ENCODE peak calls at places on chromosomes 3 and 15, in seven cellular contexts. E is A549; M is endodermal cell; I is psoas muscle; N is CD8-positive, alpha-beta T cell; R is tibial nerve; X is hepatocyte. L is an unnamed sample.

GRCh38 chr15:23690450-23690852 is 3.3 kb upstream of the NDN start:
- DNase-seq in E (no peak), M (peak; percentile 68), I (peak; percentile 52), N (no peak), R (peak; percentile 43), X (peak; percentile 91), L (peak; percentile 74)

GRCh38 chr15:67091073-67091965 is 25.9 kb downstream of the SMAD3 start:
- DNase-seq in E (peak; percentile 85), M (no peak), I (peak; percentile 84), N (peak; percentile 55), R (no peak), X (peak; percentile 73), L (no peak)

GRCh38 chr3:64056616-64057165 is 33.4 kb upstream of the PSMD6 start:
- DNase-seq in E (no peak), M (no peak), I (no peak), N (no peak), R (no peak), X (no peak), L (no peak)

GRCh38 chr3:56689303-56689702 is 6.2 kb upstream of the TASOR start:
- DNase-seq in E (no peak), M (no peak), I (no peak), N (no peak), R (no peak), X (peak; percentile 33), L (no peak)

GRCh38 chr3:48344867-48345507 is 11.5 kb upstream of the SPINK8 start:
- DNase-seq in E (no peak), M (no peak), I (no peak), N (no peak), R (no peak), X (no peak), L (no peak)

GRCh38 chr15:95363636-95364035 is 966.9 kb upstream of the NR2F2 start:
- DNase-seq in E (no peak), M (no peak), I (no peak), N (no peak), R (no peak), X (no peak), L (no peak)

GRCh38 chr15:81373996-81374395 is at the start of gene TMC3:
- DNase-seq in E (no peak), M (no peak), I (no peak), N (no peak), R (no peak), X (no peak), L (no peak)

GRCh38 chr3:119497824-119498187 is 541 bp upstream of the TIMMDC1 start:
- DNase-seq in E (peak; percentile 22), M (peak; percentile 56), I (no peak), N (no peak), R (no peak), X (peak; percentile 50), L (no peak)

GRCh38 chr3:71578045-71578730 is 5.3 kb downstream of the FOXP1 start:
- DNase-seq in E (no peak), M (no peak), I (no peak), N (no peak), R (no peak), X (no peak), L (no peak)

GRCh38 chr3:196789773-196790419 is 50.2 kb downstream of the PAK2 start:
- DNase-seq in E (peak; percentile 20), M (no peak), I (no peak), N (no peak), R (no peak), X (no peak), L (no peak)

GRCh38 chr3:30578479-30578878 is 27.9 kb upstream of the TGFBR2 start:
- DNase-seq in E (no peak), M (no peak), I (peak; percentile 49), N (no peak), R (peak; percentile 51), X (peak; percentile 65), L (no peak)

GRCh38 chr15:39969871-39970270 is 36.0 kb downstream of the EIF2AK4 start:
- DNase-seq in E (no peak), M (no peak), I (peak; percentile 58), N (no peak), R (peak; percentile 57), X (no peak), L (peak; percentile 78)

GRCh38 chr3:3200632-3201212 is 21.2 kb upstream of the CRBN start:
- DNase-seq in E (peak; percentile 21), M (peak; percentile 80), I (no peak), N (no peak), R (peak; percentile 49), X (peak; percentile 87), L (no peak)

GRCh38 chr3:86147119-86147518 is 843.8 kb downstream of the VGLL3 start:
- DNase-seq in E (no peak), M (peak; percentile 50), I (no peak), N (no peak), R (no peak), X (peak; percentile 5), L (no peak)

GRCh38 chr3:161220850-161221753 is at the start of gene NMD3:
- DNase-seq in E (peak; percentile 88), M (peak; percentile 98), I (peak; percentile 94), N (peak; percentile 84), R (peak; percentile 94), X (peak; percentile 97), L (peak; percentile 96)

GRCh38 chr15:65953622-65954021 is 84.3 kb downstream of the RAB11A start:
- DNase-seq in E (no peak), M (no peak), I (no peak), N (no peak), R (no peak), X (no peak), L (no peak)

GRCh38 chr15:66039117-66039860 is 170.0 kb downstream of the RAB11A start:
- DNase-seq in E (no peak), M (peak; percentile 81), I (no peak), N (no peak), R (no peak), X (no peak), L (no peak)

GRCh38 chr15:59453474-59454215 is 15.7 kb downstream of the FAM81A start:
- DNase-seq in E (no peak), M (no peak), I (no peak), N (no peak), R (no peak), X (no peak), L (no peak)

GRCh38 chr15:38888701-38889154 is 324.1 kb upstream of the RASGRP1 start:
- DNase-seq in E (no peak), M (no peak), I (no peak), N (no peak), R (no peak), X (no peak), L (no peak)

GRCh38 chr15:62647195-62647865 is 395.2 kb upstream of the TPM1 start:
- DNase-seq in E (peak; percentile 93), M (no peak), I (peak; percentile 62), N (no peak), R (peak; percentile 37), X (no peak), L (no peak)

GRCh38 chr15:49134683-49135341 is 20.6 kb downstream of the COPS2 start:
- DNase-seq in E (no peak), M (no peak), I (no peak), N (no peak), R (no peak), X (no peak), L (no peak)

GRCh38 chr3:195907730-195908438 is 467 bp downstream of the TNK2 start:
- DNase-seq in E (peak; percentile 20), M (no peak), I (peak; percentile 76), N (peak; percentile 51), R (no peak), X (peak; percentile 68), L (peak; percentile 78)

GRCh38 chr15:38058596-38059075 is 124.2 kb downstream of the TMCO5A start:
- DNase-seq in E (no peak), M (no peak), I (no peak), N (no peak), R (no peak), X (no peak), L (no peak)

GRCh38 chr3:179732661-179733348 is 80.0 kb downstream of the USP13 start:
- DNase-seq in E (no peak), M (no peak), I (peak; percentile 84), N (no peak), R (no peak), X (no peak), L (peak; percentile 75)

GRCh38 chr15:73029003-73029527 is 23.2 kb upstream of the NEO1 start:
- DNase-seq in E (no peak), M (peak; percentile 32), I (no peak), N (no peak), R (no peak), X (no peak), L (no peak)
- H3K4me3 ChIP-seq in E (no peak overlapping the region), M (no peak overlapping the region), I (no peak overlapping the region), N (no peak overlapping the region), R (no peak overlapping the region), X (no peak overlapping the region), L (no peak overlapping the region)

DNA sequence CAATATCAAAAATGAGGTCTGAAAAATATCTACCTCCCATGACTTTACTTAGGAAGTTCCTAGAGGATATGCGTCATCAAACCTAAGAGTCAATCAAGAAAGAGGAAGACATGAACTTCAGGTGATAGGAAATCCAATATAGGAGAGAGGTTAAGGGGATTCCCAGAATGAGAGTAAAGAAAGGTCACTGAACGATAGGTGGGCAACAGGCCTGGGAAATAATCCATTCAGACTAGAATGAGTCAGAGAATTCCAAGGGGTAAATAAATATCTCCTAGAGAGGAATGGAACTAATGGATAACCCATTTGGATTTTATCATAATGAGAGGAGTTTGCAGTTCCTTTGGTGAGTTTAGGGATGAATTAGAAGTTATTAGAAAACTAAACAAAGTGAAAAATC is 131.1 kb upstream of the NUDT16 start:
- DNase-seq in E (no peak), M (no peak), I (no peak), N (no peak), R (no peak), X (no peak), L (no peak)
- H3K27ac ChIP-seq in E (no peak overlapping the region), M (no peak overlapping the region), I (no peak overlapping the region), N (no peak overlapping the region), R (no peak overlapping the region), X (no peak overlapping the region), L (no peak overlapping the region)

DNA sequence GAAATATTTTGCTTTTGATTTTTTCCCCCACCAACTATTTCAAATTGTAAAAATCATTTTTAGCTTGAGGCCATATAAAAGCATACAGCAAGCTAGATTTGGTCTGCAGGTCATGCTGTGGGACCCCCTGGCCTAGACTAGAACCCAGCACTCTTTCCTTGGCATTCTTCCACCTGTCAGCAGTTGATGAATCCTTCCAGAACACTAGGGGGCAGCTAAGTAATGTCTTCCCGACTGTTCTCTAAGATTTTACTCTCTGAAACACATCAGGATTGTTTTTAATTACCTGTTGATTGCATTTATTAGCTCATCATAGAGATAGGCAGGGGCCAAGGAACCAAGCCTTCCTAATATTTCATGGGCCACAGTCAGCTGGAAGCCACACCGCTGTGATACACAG is 174.5 kb downstream of the CACNA1D start:
- DNase-seq in E (no peak), M (no peak), I (no peak), N (no peak), R (no peak), X (no peak), L (no peak)
- TF ChIP-seq CTCF in E (no peak), M (peak; percentile 74), I (peak; percentile 17), N (no peak), R (no peak), X (peak; percentile 9), L (peak; percentile 16)

GRCh38 chr3:130895690-130896089 is 1.8 kb downstream of the ATP2C1 start:
- DNase-seq in E (no peak), M (no peak), I (no peak), N (no peak), R (no peak), X (no peak), L (no peak)
- H3K4me3 ChIP-seq in E (no peak overlapping the region), M (peak overlapping the region; percentile 97), I (peak overlapping the region; percentile 83), N (no peak overlapping the region), R (no peak overlapping the region), X (peak overlapping the region; percentile 76), L (peak overlapping the region; percentile 91)

GRCh38 chr15:31353931-31354330 is 27.3 kb downstream of the KLF13 start:
- DNase-seq in E (no peak), M (no peak), I (peak; percentile 53), N (no peak), R (no peak), X (no peak), L (no peak)
- H3K27ac ChIP-seq in E (no peak overlapping the region), M (peak overlapping the region; percentile 32), I (peak overlapping the region; percentile 97), N (peak overlapping the region; percentile 58), R (peak overlapping the region; percentile 89), X (peak overlapping the region; percentile 52), L (peak overlapping the region; percentile 87)